ENCODE peak calls at places on chromosomes 6 and 20, in eight cellular contexts. M, V, A, X, Y, G, Q and T are unnamed samples.

GRCh38 chr6:101545171-101545570 is 151.7 kb downstream of the GRIK2 start:
- DNase-seq in M (peak), V (no peak), A (no peak), X (no peak), Y (no peak), G (no peak), Q (no peak), T (no peak)

GRCh38 chr6:110880651-110881050 is 6.1 kb downstream of the AMD1 start:
- DNase-seq in M (no peak), V (no peak), A (no peak), X (no peak), Y (no peak), G (no peak), Q (no peak), T (no peak)

GRCh38 chr6:17589402-17590116 is 10.5 kb upstream of the FAM8A1 start:
- DNase-seq in M (peak), V (peak), A (no peak), X (peak), Y (no peak), G (peak), Q (no peak), T (no peak)

GRCh38 chr6:7617954-7618764 is 28.2 kb downstream of the SNRNP48 start:
- DNase-seq in M (peak), V (peak), A (peak), X (peak), Y (peak), G (peak), Q (peak), T (peak)

GRCh38 chr6:26473758-26474438 is 16.1 kb downstream of the BTN2A1 start:
- DNase-seq in M (peak), V (peak), A (peak), X (peak), Y (peak), G (peak), Q (peak), T (peak)

GRCh38 chr6:37804676-37805075 is 14.9 kb upstream of the ZFAND3 start:
- DNase-seq in M (no peak), V (no peak), A (no peak), X (no peak), Y (no peak), G (peak), Q (no peak), T (no peak)

GRCh38 chr20:50312682-50313187 is 122.1 kb downstream of the CEBPB start:
- DNase-seq in M (peak), V (no peak), A (peak), X (peak), Y (peak), G (peak), Q (peak), T (no peak)

GRCh38 chr6:53615633-53616449 is 49.7 kb downstream of the KLHL31 start:
- DNase-seq in M (no peak), V (peak), A (no peak), X (peak), Y (no peak), G (peak), Q (peak), T (no peak)

GRCh38 chr6:89239338-89239737 is 22.2 kb upstream of the GABRR1 start:
- DNase-seq in M (no peak), V (peak), A (no peak), X (peak), Y (no peak), G (peak), Q (no peak), T (no peak)

GRCh38 chr6:82129814-82130213 is 117.7 kb downstream of the IBTK start:
- DNase-seq in M (no peak), V (no peak), A (no peak), X (no peak), Y (no peak), G (no peak), Q (no peak), T (no peak)

GRCh38 chr20:44582321-44583025 is at the start of gene PKIG:
- DNase-seq in M (peak), V (no peak), A (peak), X (no peak), Y (no peak), G (peak), Q (peak), T (peak)

GRCh38 chr20:49297605-49298530 is 20.0 kb upstream of the ZNFX1 start:
- DNase-seq in M (no peak), V (no peak), A (no peak), X (peak), Y (no peak), G (no peak), Q (no peak), T (no peak)

GRCh38 chr6:18263561-18264337 is 581 bp downstream of the DEK start:
- DNase-seq in M (peak), V (peak), A (peak), X (peak), Y (peak), G (peak), Q (peak), T (no peak)

GRCh38 chr6:12570461-12571030 is 146.0 kb upstream of the PHACTR1 start:
- DNase-seq in M (no peak), V (no peak), A (no peak), X (no peak), Y (no peak), G (peak), Q (peak), T (no peak)

GRCh38 chr6:19613678-19614077 is 223.5 kb upstream of the ID4 start:
- DNase-seq in M (no peak), V (no peak), A (no peak), X (no peak), Y (no peak), G (peak), Q (no peak), T (no peak)

GRCh38 chr6:19309661-19310060 is 527.5 kb upstream of the ID4 start:
- DNase-seq in M (no peak), V (no peak), A (no peak), X (no peak), Y (no peak), G (no peak), Q (no peak), T (no peak)

GRCh38 chr6:112935402-112936078 is 588.4 kb downstream of the RFPL4B start:
- DNase-seq in M (no peak), V (no peak), A (no peak), X (no peak), Y (no peak), G (no peak), Q (no peak), T (no peak)

GRCh38 chr6:112357801-112358200 is 10.7 kb downstream of the RFPL4B start:
- DNase-seq in M (peak), V (no peak), A (no peak), X (no peak), Y (no peak), G (peak), Q (no peak), T (no peak)

GRCh38 chr6:134058622-134059366 is 6.4 kb upstream of the SLC2A12 start:
- DNase-seq in M (no peak), V (no peak), A (no peak), X (no peak), Y (no peak), G (no peak), Q (peak), T (no peak)

GRCh38 chr6:116152620-116153019 is 26.7 kb upstream of the COL10A1 start:
- DNase-seq in M (no peak), V (no peak), A (no peak), X (no peak), Y (no peak), G (no peak), Q (no peak), T (no peak)

GRCh38 chr20:15942130-15942529 is 631.1 kb downstream of the KIF16B start:
- DNase-seq in M (no peak), V (no peak), A (no peak), X (no peak), Y (no peak), G (peak), Q (no peak), T (no peak)

GRCh38 chr6:126788961-126789365 is 329.5 kb upstream of the RSPO3 start:
- DNase-seq in M (no peak), V (no peak), A (no peak), X (no peak), Y (peak), G (no peak), Q (no peak), T (peak)

GRCh38 chr6:112036088-112036637 is 17.7 kb upstream of the CCN6 start:
- DNase-seq in M (peak), V (no peak), A (no peak), X (no peak), Y (no peak), G (peak), Q (no peak), T (no peak)

GRCh38 chr20:41604002-41604401 is 14.2 kb downstream of the CHD6 start:
- DNase-seq in M (no peak), V (no peak), A (no peak), X (no peak), Y (no peak), G (no peak), Q (no peak), T (no peak)
- TF ChIP-seq CTCF in M (peak), V (no peak), A (peak), X (no peak), Y (no peak), G (peak), Q (no peak), T (no peak)

GRCh38 chr20:57782631-57783041 is 72.8 kb upstream of the PMEPA1 start:
- DNase-seq in M (no peak), V (no peak), A (no peak), X (no peak), Y (peak), G (no peak), Q (no peak), T (peak)
- TF ChIP-seq CTCF in M (no peak), V (no peak), A (no peak), X (no peak), Y (no peak), G (no peak), Q (no peak), T (no peak)

GRCh38 chr6:85348643-85349042 is 101.2 kb upstream of the NT5E start:
- DNase-seq in M (no peak), V (no peak), A (no peak), X (no peak), Y (no peak), G (no peak), Q (no peak), T (no peak)
- TF ChIP-seq CTCF in M (no peak), V (no peak), A (no peak), X (no peak), Y (no peak), G (peak), Q (no peak), T (no peak)

GRCh38 chr6:137589067-137589848 is 95.1 kb upstream of the OLIG3 start:
- DNase-seq in M (peak), V (peak), A (no peak), X (no peak), Y (peak), G (peak), Q (peak), T (no peak)
- TF ChIP-seq CTCF in M (peak), V (peak), A (peak), X (peak), Y (peak), G (peak), Q (peak), T (no peak)

GRCh38 chr6:2766767-2767314 is 1.6 kb downstream of the WRNIP1 start:
- DNase-seq in M (no peak), V (no peak), A (no peak), X (no peak), Y (no peak), G (no peak), Q (no peak), T (no peak)
- TF ChIP-seq CTCF in M (peak), V (no peak), A (peak), X (no peak), Y (no peak), G (no peak), Q (peak), T (no peak)

GRCh38 chr6:146700078-146700686 is 101.4 kb downstream of the ADGB start:
- DNase-seq in M (peak), V (peak), A (peak), X (peak), Y (peak), G (peak), Q (peak), T (peak)

GRCh38 chr6:146697921-146698320 is 99.1 kb downstream of the ADGB start:
- DNase-seq in M (no peak), V (no peak), A (no peak), X (no peak), Y (no peak), G (no peak), Q (no peak), T (no peak)

GRCh38 chr6:146701632-146702031 is 102.9 kb downstream of the ADGB start:
- DNase-seq in M (no peak), V (no peak), A (no peak), X (no peak), Y (no peak), G (no peak), Q (no peak), T (no peak)
- TF ChIP-seq CTCF in M (no peak), V (no peak), A (no peak), X (no peak), Y (no peak), G (no peak), Q (no peak), T (no peak)

GRCh38 chr6:118621799-118622470 is 29.5 kb downstream of the CEP85L start:
- DNase-seq in M (no peak), V (no peak), A (no peak), X (no peak), Y (no peak), G (no peak), Q (no peak), T (no peak)
- TF ChIP-seq CTCF in M (no peak), V (no peak), A (no peak), X (no peak), Y (no peak), G (no peak), Q (no peak), T (no peak)

GRCh38 chr6:57172136-57173055 is at the start of gene BAG2:
- DNase-seq in M (peak), V (peak), A (peak), X (peak), Y (peak), G (peak), Q (peak), T (peak)
- TF ChIP-seq CTCF in M (no peak), V (no peak), A (peak), X (peak), Y (no peak), G (no peak), Q (peak), T (no peak)

GRCh38 chr6:22218410-22218809 is 78.4 kb downstream of the PRL start:
- DNase-seq in M (no peak), V (no peak), A (no peak), X (no peak), Y (no peak), G (no peak), Q (no peak), T (no peak)
- TF ChIP-seq CTCF in M (no peak), V (no peak), A (no peak), X (no peak), Y (no peak), G (no peak), Q (no peak), T (no peak)

GRCh38 chr6:15303920-15304291 is 58.0 kb downstream of the JARID2 start:
- DNase-seq in M (peak), V (no peak), A (no peak), X (no peak), Y (no peak), G (no peak), Q (no peak), T (no peak)
- TF ChIP-seq CTCF in M (no peak), V (no peak), A (no peak), X (no peak), Y (no peak), G (no peak), Q (no peak), T (no peak)